ENCODE peak calls at places on chromosomes 3 and 15, in four cellular contexts. C, T, G and H are unnamed samples. For H3K27me3, the result is how much of the 10 kb centered on the place peaks cover.

GRCh38 chr15:86079491-86080266 is at the start of gene AGBL1:
- DNase-seq in C (peak), G (no peak), T (no peak), H (no peak)

GRCh38 chr15:41983621-41984571 is 11.5 kb upstream of the EHD4 start:
- DNase-seq in G (no peak), T (no peak), C (no peak), H (no peak)

GRCh38 chr3:41026394-41027177 is 172.7 kb upstream of the CTNNB1 start:
- DNase-seq in G (peak), C (no peak), T (no peak), H (no peak)

GRCh38 chr3:45958333-45958791 is 15.1 kb downstream of the CXCR6 start:
- DNase-seq in G (no peak), C (peak), T (no peak), H (no peak)

GRCh38 chr15:37125143-37125542 is 24.8 kb upstream of the MEIS2 start:
- DNase-seq in T (no peak), C (no peak), G (no peak), H (no peak)

GRCh38 chr3:119145500-119146167 is at the start of gene TEX55:
- DNase-seq in C (peak), T (no peak), G (no peak), H (no peak)

GRCh38 chr3:181966387-181966786 is 254.7 kb downstream of the SOX2 start:
- DNase-seq in T (no peak), C (no peak), G (no peak), H (no peak)

GRCh38 chr15:88615303-88616107 is 5.6 kb upstream of the AEN start:
- DNase-seq in T (no peak), G (no peak), C (no peak), H (no peak)

GRCh38 chr3:27535809-27536392 is 51.7 kb upstream of the SLC4A7 start:
- DNase-seq in G (no peak), T (no peak), C (no peak), H (no peak)

GRCh38 chr15:68384451-68385239 is 47.3 kb downstream of the ITGA11 start:
- DNase-seq in G (peak), C (peak), T (no peak), H (no peak)

GRCh38 chr3:58528629-58529028 is 8.4 kb downstream of the ACOX2 start:
- DNase-seq in C (no peak), T (no peak), G (peak), H (no peak)

GRCh38 chr3:183449791-183450190 is 21.4 kb upstream of the MCF2L2 start:
- DNase-seq in C (no peak), T (no peak), G (no peak), H (no peak)

GRCh38 chr3:197878427-197878826 is 71.6 kb upstream of the RPL35A start:
- DNase-seq in T (no peak), G (no peak), C (no peak), H (no peak)

GRCh38 chr3:186067360-186068242 is 41.3 kb downstream of the ETV5 start:
- DNase-seq in G (no peak), C (no peak), T (no peak), H (no peak)

GRCh38 chr3:24375947-24376384 is 118.7 kb downstream of the THRB start:
- DNase-seq in G (no peak), C (no peak), T (no peak), H (no peak)

GRCh38 chr3:99895706-99896441 is 78.2 kb downstream of the CMSS1 start:
- DNase-seq in T (no peak), C (no peak), G (no peak), H (no peak)

GRCh38 chr15:40639677-40640076 is 45.6 kb downstream of the KNL1 start:
- DNase-seq in G (no peak), C (no peak), T (no peak), H (no peak)

GRCh38 chr3:30428251-30428650 is 178.2 kb upstream of the TGFBR2 start:
- DNase-seq in C (no peak), T (no peak), G (no peak), H (no peak)

GRCh38 chr15:73572296-73572695 is 60.9 kb downstream of the NPTN start:
- DNase-seq in C (no peak), G (no peak), T (no peak), H (no peak)

GRCh38 chr3:42176635-42177034 is 85.5 kb downstream of the TRAK1 start:
- DNase-seq in C (no peak), T (no peak), G (no peak), H (no peak)

GRCh38 chr15:40436116-40436891 is 4.4 kb upstream of the BAHD1 start:
- DNase-seq in C (peak), T (no peak), G (no peak), H (no peak)

GRCh38 chr3:32261545-32261944 is 23.1 kb downstream of the CMTM8 start:
- DNase-seq in G (no peak), T (no peak), C (no peak), H (no peak)

GRCh38 chr3:100087203-100087602 is 27.1 kb downstream of the FILIP1L start:
- DNase-seq in G (no peak), T (no peak), C (no peak), H (no peak)

GRCh38 chr3:43995078-43995928 is 246.4 kb upstream of the TOPAZ1 start:
- DNase-seq in T (no peak), C (peak), G (no peak), H (no peak)

GRCh38 chr3:194640829-194641228 is 7.6 kb upstream of the TMEM44 start:
- DNase-seq in G (no peak), C (no peak), T (peak), H (no peak)

DNA sequence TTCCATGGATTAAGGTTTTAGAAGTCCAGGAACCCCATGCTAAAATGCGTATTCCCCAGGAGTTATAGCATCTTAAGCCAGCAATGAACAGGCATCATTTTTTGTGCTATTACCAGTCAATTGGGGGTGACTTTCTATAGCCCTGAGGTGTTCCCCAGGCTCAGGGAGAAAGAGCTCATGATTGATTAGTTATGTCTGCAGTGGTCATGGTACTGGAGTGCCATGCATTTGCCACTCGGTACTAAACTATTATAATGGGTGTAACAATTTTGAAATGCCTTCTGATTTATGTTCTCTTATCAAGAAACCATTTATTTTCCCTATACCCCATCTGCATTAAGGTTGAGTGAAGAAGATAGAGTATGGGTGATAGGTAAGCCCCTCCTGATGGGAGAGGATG is 11.9 kb downstream of the LRRC31 start:
- DNase-seq in G (no peak), T (no peak), C (no peak), H (no peak)
- TF ChIP-seq CTCF in G (no peak), T (no peak), C (no peak), H (no peak)

GRCh38 chr3:147368151-147368550 is 38.2 kb downstream of the ZIC4 start:
- DNase-seq in T (no peak), C (no peak), G (no peak), H (no peak)
- H3K27me3 ChIP-seq in T (half or more), C (under half), G (half or more), H (under half)

GRCh38 chr3:124256599-124256998 is 264.7 kb upstream of the ROPN1 start:
- DNase-seq in T (no peak), C (no peak), G (no peak), H (no peak)
- TF ChIP-seq CTCF in T (no peak), C (no peak), G (no peak), H (no peak)

GRCh38 chr3:129006864-129007263 is 5.8 kb downstream of the EFCC1 start:
- DNase-seq in C (no peak), T (no peak), G (no peak), H (no peak)
- H3K27me3 ChIP-seq in C (under half), T (under half), G (under half), H (under half)

DNA sequence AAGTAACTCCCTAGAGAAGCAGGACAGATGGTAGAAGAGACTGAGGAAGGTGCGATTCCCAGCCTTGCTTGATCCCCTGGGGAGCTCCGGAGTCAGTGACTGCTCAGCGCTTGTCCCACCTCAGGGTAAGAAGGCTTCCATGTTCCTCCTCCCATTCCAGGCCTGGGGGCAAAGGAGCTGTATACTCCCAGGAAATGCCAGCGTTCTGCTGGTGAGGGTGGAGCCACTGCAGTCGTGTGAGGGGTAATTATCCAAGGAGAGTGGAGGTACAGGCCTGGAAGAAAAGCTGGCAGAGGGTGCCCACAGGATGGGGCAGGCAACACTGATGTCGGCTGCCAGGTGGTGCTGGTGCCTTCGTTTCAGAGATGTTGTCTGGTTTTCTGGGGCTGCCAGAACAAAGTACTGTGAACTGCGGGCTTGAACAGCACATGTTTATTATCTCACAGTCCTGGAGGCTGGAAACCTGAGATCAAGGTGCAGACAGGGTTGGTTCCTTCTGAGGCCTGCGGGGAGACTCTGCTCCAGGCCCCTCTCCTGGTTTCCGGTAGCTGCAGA is 12.1 kb upstream of the APBA2 start:
- DNase-seq in T (peak), C (no peak), G (no peak), H (no peak)
- TF ChIP-seq CTCF in T (peak), C (no peak), G (no peak), H (peak)

GRCh38 chr3:38650248-38650940 is 907 bp upstream of the SCN5A start:
- DNase-seq in G (no peak), C (peak), T (no peak), H (no peak)
- H3K27me3 ChIP-seq in G (under half), C (under half), T (under half), H (under half)